ENCODE peak calls at places on chromosomes 6 and 20, in seven cellular contexts. T is endothelial cell of umbilical vein, O is transverse colon, Y is HepG2, V is K562, L is HCT116, J is stomach. Q is an unnamed sample.

GRCh38 chr6:15715060-15715459 is 52.2 kb upstream of the DTNBP1 start:
- DNase-seq in T (no peak), O (no peak), Y (no peak), V (no peak), L (no peak), J (no peak), Q (no peak)

GRCh38 chr20:5349448-5349847 is 32.7 kb upstream of the PROKR2 start:
- DNase-seq in T (peak; percentile 56), O (no peak), Y (no peak), V (no peak), L (no peak), J (no peak), Q (peak; percentile 39)

GRCh38 chr20:38888059-38888831 is 38.0 kb upstream of the FAM83D start:
- DNase-seq in T (no peak), O (no peak), Y (peak; percentile 28), V (no peak), L (no peak), J (no peak), Q (no peak)

GRCh38 chr20:23314714-23315498 is 35.7 kb upstream of the NXT1 start:
- DNase-seq in T (no peak), O (no peak), Y (no peak), V (no peak), L (no peak), J (no peak), Q (no peak)

GRCh38 chr6:52162940-52163908 is 23.0 kb upstream of the IL17A start:
- DNase-seq in T (peak; percentile 16), O (no peak), Y (peak; percentile 53), V (no peak), L (peak; percentile 54), J (no peak), Q (no peak)

GRCh38 chr20:64185276-64185900 is 21.1 kb downstream of the MYT1 start:
- DNase-seq in T (no peak), O (no peak), Y (no peak), V (no peak), L (no peak), J (no peak), Q (no peak)

GRCh38 chr6:134651519-134651918 is 298.4 kb downstream of the ALDH8A1 start:
- DNase-seq in T (no peak), O (no peak), Y (no peak), V (no peak), L (no peak), J (no peak), Q (no peak)

GRCh38 chr6:37222125-37222967 is 35.2 kb upstream of the TBC1D22B start:
- DNase-seq in T (peak; percentile 86), O (peak; percentile 81), Y (peak; percentile 91), V (peak; percentile 94), L (peak; percentile 89), J (peak; percentile 88), Q (no peak)

GRCh38 chr6:157019115-157019628 is 242.0 kb downstream of the ARID1B start:
- DNase-seq in T (no peak), O (no peak), Y (peak; percentile 14), V (no peak), L (no peak), J (no peak), Q (no peak)

GRCh38 chr6:1610497-1611321 is 994 bp downstream of the FOXC1 start:
- DNase-seq in T (peak; percentile 56), O (no peak), Y (peak; percentile 27), V (no peak), L (no peak), J (no peak), Q (no peak)

GRCh38 chr20:36274248-36274841 is 31.8 kb upstream of the DLGAP4 start:
- DNase-seq in T (no peak), O (no peak), Y (no peak), V (no peak), L (no peak), J (no peak), Q (no peak)

GRCh38 chr6:43990627-43991619 is 136.3 kb downstream of the MRPL14 start:
- DNase-seq in T (no peak), O (peak; percentile 29), Y (peak; percentile 93), V (peak; percentile 71), L (no peak), J (no peak), Q (no peak)

GRCh38 chr6:43992126-43992663 is 135.1 kb downstream of the MRPL14 start:
- DNase-seq in T (no peak), O (no peak), Y (no peak), V (no peak), L (no peak), J (no peak), Q (no peak)

GRCh38 chr6:43993881-43994523 is 133.2 kb downstream of the MRPL14 start:
- DNase-seq in T (no peak), O (no peak), Y (no peak), V (no peak), L (no peak), J (no peak), Q (no peak)

GRCh38 chr6:43995137-43995536 is 132.1 kb downstream of the MRPL14 start:
- DNase-seq in T (no peak), O (no peak), Y (no peak), V (no peak), L (no peak), J (no peak), Q (no peak)

DNA sequence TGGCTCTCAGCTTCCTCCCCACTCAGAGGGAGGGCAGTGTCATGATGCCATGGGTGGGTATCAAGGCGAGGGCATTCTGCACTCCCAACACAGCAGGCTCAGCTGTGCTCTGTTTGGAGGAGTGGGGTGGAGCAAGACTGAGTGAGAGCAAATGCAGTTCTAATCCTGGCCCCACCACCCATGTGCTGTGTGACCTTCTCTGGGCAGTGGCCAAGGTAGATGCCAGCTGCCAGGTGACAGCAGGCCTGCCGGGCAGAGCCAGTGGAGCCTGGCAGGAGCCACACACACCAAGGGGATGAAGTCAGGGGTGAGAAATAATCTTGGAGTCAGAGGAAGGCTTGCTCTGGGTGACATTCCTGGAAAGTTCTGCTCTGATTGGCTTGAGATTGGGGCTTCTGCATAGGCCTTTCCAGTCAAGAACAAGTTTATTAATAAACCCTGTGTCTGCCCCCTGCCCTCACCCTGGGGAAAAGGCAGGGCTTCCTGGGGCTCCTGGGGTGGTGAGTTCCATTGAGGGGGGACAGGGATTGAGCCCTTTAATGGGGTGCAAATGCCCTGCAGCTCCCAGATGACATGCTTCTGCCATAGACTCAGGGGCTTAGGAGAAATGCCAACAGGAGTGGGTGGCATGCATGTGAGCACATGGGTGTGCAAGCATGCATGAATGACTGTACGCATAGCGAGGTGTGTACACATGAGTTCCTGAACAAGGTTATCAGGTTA is 134.3 kb downstream of the MRPL14 start:
- DNase-seq in T (no peak), O (no peak), Y (no peak), V (no peak), L (no peak), J (peak; percentile 83), Q (no peak)
- H3K4me1 ChIP-seq in T (no peaks in the 10 kb centered on the region), O (peaks cover 12% of the 10 kb centered on the region), Y (peaks cover 85% of the 10 kb centered on the region), V (peaks cover 35% of the 10 kb centered on the region), L (peaks cover 47% of the 10 kb centered on the region), J (peaks cover 30% of the 10 kb centered on the region), Q (peaks cover 35% of the 10 kb centered on the region)

DNA sequence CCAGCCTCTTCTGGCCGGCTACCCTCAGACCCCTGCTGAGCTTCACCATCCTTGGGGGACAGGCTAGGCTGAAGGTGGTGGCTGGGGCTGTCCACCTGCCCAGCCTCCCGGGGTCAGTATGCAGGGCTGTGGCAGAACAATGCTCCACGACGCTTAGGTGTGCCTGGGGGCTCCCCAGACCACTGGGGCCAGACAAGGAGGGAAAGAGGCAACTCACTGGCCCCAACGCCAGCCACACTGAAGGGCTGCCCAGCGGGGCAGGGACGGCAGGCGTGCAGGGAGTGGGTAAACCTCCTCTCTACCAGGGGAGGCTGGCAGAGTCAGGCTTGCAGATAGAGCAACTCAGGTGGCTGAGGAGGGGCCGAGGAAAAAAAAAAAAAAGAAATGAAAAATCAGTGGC is 11.5 kb upstream of the UBE2V1 start:
- DNase-seq in T (no peak), O (no peak), Y (no peak), V (no peak), L (no peak), J (no peak), Q (no peak)
- H3K36me3 ChIP-seq in T (peaks cover 50% of the 10 kb centered on the region), O (peaks cover 11% of the 10 kb centered on the region), Y (peaks cover 55% of the 10 kb centered on the region), V (peaks cover 60% of the 10 kb centered on the region), L (peaks cover 27% of the 10 kb centered on the region), J (peaks cover 65% of the 10 kb centered on the region), Q (peaks cover 62% of the 10 kb centered on the region)

GRCh38 chr6:25553502-25553901 is 98.5 kb upstream of the SCGN start:
- DNase-seq in T (no peak), O (no peak), Y (no peak), V (no peak), L (no peak), J (no peak), Q (no peak)
- TF ChIP-seq POLR2AphosphoS5 in T (no peak), O (no peak), Y (no peak), V (no peak), L (no peak), J (no peak), Q (no peak)

GRCh38 chr6:139370707-139371345 is 3.6 kb downstream of the CITED2 start:
- DNase-seq in T (no peak), O (no peak), Y (no peak), V (no peak), L (no peak), J (no peak), Q (no peak)

GRCh38 chr6:139373154-139373927 is 1.1 kb downstream of the CITED2 start:
- DNase-seq in T (peak; percentile 61), O (peak; percentile 74), Y (peak; percentile 50), V (peak; percentile 35), L (no peak), J (peak; percentile 75), Q (peak; percentile 92)

GRCh38 chr6:139373928-139374356 is 506 bp downstream of the CITED2 start:
- DNase-seq in T (no peak), O (no peak), Y (no peak), V (peak; percentile 57), L (no peak), J (no peak), Q (peak; percentile 92)

GRCh38 chr6:139371421-139372253 is 2.8 kb downstream of the CITED2 start:
- DNase-seq in T (peak; percentile 27), O (no peak), Y (no peak), V (no peak), L (no peak), J (no peak), Q (peak; percentile 7)

DNA sequence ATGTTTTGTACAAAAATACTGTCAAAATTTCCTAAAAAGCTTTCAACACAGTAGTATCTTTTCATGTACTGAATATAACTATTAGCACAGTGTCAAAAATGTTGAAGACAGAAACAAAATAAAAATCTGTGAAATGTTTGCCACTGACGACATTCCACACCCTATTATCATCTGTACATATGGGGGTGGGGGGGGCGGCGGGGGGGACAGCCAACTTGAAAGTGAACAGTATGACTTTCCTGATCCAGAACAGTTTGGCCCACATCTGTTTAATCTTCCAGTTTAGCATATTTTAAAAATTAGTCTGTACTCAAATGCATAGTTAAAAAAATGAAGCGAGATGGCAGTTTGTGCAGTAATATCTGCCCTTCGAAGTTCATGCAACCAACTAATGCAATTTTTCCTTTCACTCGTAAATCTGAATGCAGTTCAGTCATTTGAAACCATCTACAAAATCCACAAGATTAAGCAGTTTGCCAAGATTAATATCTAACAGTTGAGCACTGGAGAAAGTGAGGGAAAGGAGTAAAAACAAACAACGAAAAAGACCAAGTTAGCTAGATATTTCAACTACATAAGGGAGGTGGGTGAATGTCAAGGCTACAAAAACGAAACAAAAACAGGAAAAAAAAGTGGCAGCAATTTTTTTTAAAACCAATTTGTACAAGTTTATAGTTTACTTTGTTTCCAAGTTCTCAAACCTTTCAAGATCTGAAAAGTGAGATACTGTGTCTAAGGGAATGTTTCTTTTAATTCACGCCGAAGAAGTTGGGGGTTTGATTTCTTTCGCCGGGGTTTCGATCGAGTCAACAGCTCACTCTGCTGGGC is 1.9 kb downstream of the CITED2 start:
- DNase-seq in T (peak; percentile 43), O (no peak), Y (no peak), V (no peak), L (no peak), J (no peak), Q (peak; percentile 90)
- H3K4me1 ChIP-seq in T (peaks cover 49% of the 10 kb centered on the region), O (peaks cover 36% of the 10 kb centered on the region), Y (peaks cover 61% of the 10 kb centered on the region), V (peaks cover 38% of the 10 kb centered on the region), L (peaks cover 44% of the 10 kb centered on the region), J (peaks cover 41% of the 10 kb centered on the region), Q (peaks cover 34% of the 10 kb centered on the region)

GRCh38 chr20:62315773-62316172 is 13.0 kb downstream of the ADRM1 start:
- DNase-seq in T (no peak), O (no peak), Y (no peak), V (no peak), L (no peak), J (no peak), Q (no peak)
- H3K36me3 ChIP-seq in T (peaks cover 61% of the 10 kb centered on the region), O (peaks cover 4% of the 10 kb centered on the region), Y (peaks cover 79% of the 10 kb centered on the region), V (peaks cover 90% of the 10 kb centered on the region), L (peaks cover 17% of the 10 kb centered on the region), J (peaks cover 90% of the 10 kb centered on the region), Q (peaks cover 94% of the 10 kb centered on the region)